ENCODE peak calls at places on chromosomes 2 and 18, in five cellular contexts. O, W, R, S and L are unnamed samples. For H3K4me1, the result is how much of the 10 kb centered on the place peaks cover.

GRCh38 chr18:48902023-48902855 is 48.5 kb downstream of the SMAD7 start:
- DNase-seq in O (peak), S (peak), R (peak), W (peak), L (peak)

GRCh38 chr2:234003972-234004617 is 46.4 kb upstream of the SPP2 start:
- DNase-seq in W (peak), S (peak), O (peak), R (no peak), L (peak)

GRCh38 chr18:54444309-54444914 is 86.7 kb downstream of the C18orf54 start:
- DNase-seq in R (peak), O (peak), S (peak), W (peak), L (peak)

GRCh38 chr18:72283148-72283925 is 260.8 kb downstream of the CBLN2 start:
- DNase-seq in O (no peak), R (no peak), W (no peak), S (no peak), L (no peak)

GRCh38 chr2:22683911-22684310 is 701.1 kb upstream of the KLHL29 start:
- DNase-seq in S (no peak), W (no peak), R (no peak), O (no peak), L (no peak)

GRCh38 chr2:206276169-206276927 is 1.9 kb downstream of the ZDBF2 start:
- DNase-seq in O (peak), W (peak), S (no peak), R (no peak), L (peak)

GRCh38 chr2:237866119-237866621 is 6.7 kb downstream of the RAMP1 start:
- DNase-seq in R (no peak), S (peak), O (peak), W (peak), L (peak)

GRCh38 chr2:131105950-131106801 is 1.0 kb downstream of the PLEKHB2 start:
- DNase-seq in S (peak), R (peak), O (peak), W (peak), L (peak)

GRCh38 chr18:62420513-62421209 is 95.6 kb downstream of the TNFRSF11A start:
- DNase-seq in W (peak), O (peak), R (peak), S (peak), L (peak)

GRCh38 chr2:228417966-228418365 is 236.5 kb upstream of the SPHKAP start:
- DNase-seq in W (peak), S (no peak), O (no peak), R (no peak), L (peak)

GRCh38 chr18:46097853-46098615 is at the start of gene ATP5F1A:
- DNase-seq in R (peak), W (peak), S (peak), O (peak), L (peak)

GRCh38 chr2:147543056-147543455 is 301.8 kb upstream of the ACVR2A start:
- DNase-seq in R (no peak), O (no peak), S (peak), W (peak), L (no peak)

GRCh38 chr18:79578396-79579260 is 101.0 kb upstream of the CTDP1 start:
- DNase-seq in R (no peak), S (no peak), W (peak), O (no peak), L (no peak)

GRCh38 chr2:216546646-216547403 is 48.2 kb downstream of the RPL37A start:
- DNase-seq in W (peak), S (peak), O (no peak), R (no peak), L (peak)

GRCh38 chr18:45352874-45353273 is 262.4 kb upstream of the SLC14A2 start:
- DNase-seq in R (no peak), O (no peak), W (no peak), S (no peak), L (no peak)

GRCh38 chr2:201258666-201258999 is 1.7 kb upstream of the CASP8 start:
- DNase-seq in R (no peak), O (no peak), W (no peak), S (no peak), L (no peak)

GRCh38 chr2:170396799-170397459 is 219.0 kb downstream of the MYO3B start:
- DNase-seq in W (peak), S (peak), R (peak), O (peak), L (peak)

GRCh38 chr2:24421668-24422067 is 61.3 kb upstream of the ITSN2 start:
- DNase-seq in R (peak), W (peak), S (peak), O (peak), L (peak)

GRCh38 chr2:143521404-143521803 is 392.2 kb downstream of the ARHGAP15 start:
- DNase-seq in R (no peak), S (no peak), O (no peak), W (no peak), L (no peak)

GRCh38 chr2:11299439-11299838 is 45.0 kb downstream of the ROCK2 start:
- DNase-seq in O (no peak), R (no peak), S (no peak), W (no peak), L (no peak)

GRCh38 chr2:160408575-160409291 is 84.9 kb downstream of the RBMS1 start:
- DNase-seq in O (peak), R (no peak), S (no peak), W (peak), L (no peak)

GRCh38 chr18:60090170-60090569 is 190.4 kb downstream of the PMAIP1 start:
- DNase-seq in W (no peak), R (no peak), S (no peak), O (no peak), L (no peak)

GRCh38 chr2:120538691-120539420 is 192.9 kb downstream of the INHBB start:
- DNase-seq in S (no peak), W (no peak), R (peak), O (no peak), L (no peak)

GRCh38 chr18:36132756-36133155 is 3.1 kb downstream of the ELP2 start:
- DNase-seq in S (no peak), W (no peak), O (no peak), R (no peak), L (no peak)

GRCh38 chr2:226772389-226773179 is 27.0 kb downstream of the IRS1 start:
- DNase-seq in W (no peak), S (peak), O (peak), R (peak), L (no peak)

GRCh38 chr2:12177052-12177994 is 430.9 kb downstream of the LPIN1 start:
- DNase-seq in O (peak), R (peak), W (peak), S (peak), L (peak)

GRCh38 chr2:19706332-19706731 is 195.5 kb downstream of the TTC32 start:
- DNase-seq in W (peak), O (peak), S (no peak), R (no peak), L (no peak)

GRCh38 chr2:44768438-44769236 is 172.9 kb upstream of the SIX3 start:
- DNase-seq in S (no peak), R (no peak), W (no peak), O (peak), L (no peak)

GRCh38 chr18:74963820-74964446 is 245.0 kb downstream of the PTGR3 start:
- DNase-seq in W (peak), R (peak), O (peak), S (peak), L (peak)

GRCh38 chr18:10378688-10379465 is 75.6 kb upstream of the APCDD1 start:
- DNase-seq in O (peak), S (peak), R (no peak), W (peak), L (peak)

GRCh38 chr2:69177063-69177771 is 164.2 kb downstream of the ANTXR1 start:
- DNase-seq in S (peak), O (peak), R (peak), W (peak), L (peak)

GRCh38 chr2:69171070-69171811 is 158.3 kb downstream of the ANTXR1 start:
- DNase-seq in O (no peak), W (peak), R (peak), S (no peak), L (peak)

GRCh38 chr2:69171829-69172228 is 158.8 kb downstream of the ANTXR1 start:
- DNase-seq in W (no peak), O (no peak), R (no peak), S (no peak), L (no peak)

GRCh38 chr2:69175795-69176715 is 163.1 kb downstream of the ANTXR1 start:
- DNase-seq in O (no peak), S (peak), W (no peak), R (no peak), L (peak)

DNA sequence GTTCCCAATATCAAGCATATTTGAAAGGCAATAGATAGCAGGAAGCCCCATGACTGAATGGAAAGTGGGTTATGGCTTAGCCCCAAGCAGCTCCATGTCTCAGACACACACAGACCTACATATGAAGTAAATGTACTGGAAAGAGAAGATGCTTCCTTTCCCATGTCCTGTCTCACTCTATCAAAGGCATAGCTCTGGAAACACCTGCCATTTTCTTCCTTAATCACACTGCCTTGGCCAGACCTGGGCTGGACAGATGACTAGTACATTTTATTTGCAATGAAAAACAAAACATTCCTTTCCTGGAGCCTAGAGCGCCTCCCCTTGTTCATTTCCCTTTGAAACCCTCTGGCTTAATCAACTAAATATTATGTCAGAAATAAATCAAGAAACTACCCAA is 160.7 kb downstream of the ANTXR1 start:
- DNase-seq in O (peak), S (no peak), W (no peak), R (no peak), L (no peak)
- H3K9ac ChIP-seq in O (no peak), S (no peak), W (no peak), R (no peak), L (no peak)

DNA sequence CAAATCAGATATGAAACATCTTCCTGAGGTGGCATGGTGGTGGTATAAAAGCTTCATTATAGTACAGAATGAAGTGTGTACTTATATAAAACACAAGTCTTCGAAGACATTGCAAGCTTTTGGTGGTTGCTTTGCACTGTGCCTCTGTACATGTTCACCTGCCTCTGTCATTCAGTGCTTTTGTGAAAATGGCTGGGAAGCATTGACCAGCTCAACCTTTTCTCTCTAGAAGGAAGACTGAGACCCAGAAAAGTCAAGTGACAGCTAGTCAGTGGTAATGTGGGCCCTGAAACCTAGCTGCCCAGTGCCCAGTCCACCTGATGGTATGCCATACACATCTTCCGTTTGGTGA is 12.1 kb downstream of the ITGA6 start:
- DNase-seq in R (no peak), W (no peak), S (no peak), O (no peak), L (no peak)
- H3K4me1 ChIP-seq in R (half or more), W (under half), S (under half), O (half or more), L (under half)

GRCh38 chr2:113754160-113754559 is 2.3 kb downstream of the SLC35F5 start:
- DNase-seq in O (no peak), W (no peak), R (no peak), S (no peak), L (no peak)
- H3K4me3 ChIP-seq in O (no peak), W (peak), R (peak), S (no peak), L (peak)

DNA sequence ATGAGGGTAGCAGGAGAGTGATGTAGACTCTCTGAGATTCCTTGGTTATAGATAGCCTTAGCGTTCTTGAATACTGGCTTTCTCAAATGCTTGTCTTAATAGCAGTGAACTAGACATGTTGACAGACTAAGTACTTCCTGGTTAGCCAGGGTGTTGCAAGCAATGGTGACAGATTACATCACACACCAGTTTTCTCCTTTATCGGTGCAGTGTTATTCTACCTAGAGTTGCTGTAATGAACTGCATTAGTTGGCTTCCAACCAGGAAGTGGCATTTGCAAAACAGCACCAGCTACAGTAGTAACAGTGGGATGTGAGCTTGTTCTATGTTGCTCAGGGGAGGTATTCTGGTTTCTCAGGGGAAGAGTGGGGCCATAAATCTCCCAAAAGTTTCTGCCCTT is 582.2 kb upstream of the DDX18 start:
- DNase-seq in W (no peak), O (no peak), S (no peak), R (no peak), L (no peak)
- H3K9ac ChIP-seq in W (no peak), O (no peak), S (no peak), R (no peak), L (no peak)

GRCh38 chr2:8535821-8536685 is 145.8 kb upstream of the ID2 start:
- DNase-seq in R (no peak), W (peak), O (no peak), S (no peak), L (no peak)

GRCh38 chr2:8538531-8538930 is 143.3 kb upstream of the ID2 start:
- DNase-seq in R (no peak), O (no peak), S (no peak), W (no peak), L (no peak)

GRCh38 chr2:8537572-8538155 is 144.2 kb upstream of the ID2 start:
- DNase-seq in S (no peak), O (no peak), W (no peak), R (no peak), L (no peak)

GRCh38 chr2:8535398-8535755 is 146.5 kb upstream of the ID2 start:
- DNase-seq in S (no peak), O (no peak), R (no peak), W (no peak), L (no peak)

GRCh38 chr2:8536686-8537571 is 144.9 kb upstream of the ID2 start:
- DNase-seq in R (no peak), W (peak), S (peak), O (no peak), L (no peak)
- H3K4me1 ChIP-seq in R (under half), W (under half), S (under half), O (under half), L (under half)

GRCh38 chr2:239263231-239263936 is 137.4 kb downstream of the HDAC4 start:
- DNase-seq in W (no peak), S (no peak), R (no peak), O (no peak), L (no peak)
- H3K4me3 ChIP-seq in W (no peak), S (no peak), R (no peak), O (no peak), L (no peak)

DNA sequence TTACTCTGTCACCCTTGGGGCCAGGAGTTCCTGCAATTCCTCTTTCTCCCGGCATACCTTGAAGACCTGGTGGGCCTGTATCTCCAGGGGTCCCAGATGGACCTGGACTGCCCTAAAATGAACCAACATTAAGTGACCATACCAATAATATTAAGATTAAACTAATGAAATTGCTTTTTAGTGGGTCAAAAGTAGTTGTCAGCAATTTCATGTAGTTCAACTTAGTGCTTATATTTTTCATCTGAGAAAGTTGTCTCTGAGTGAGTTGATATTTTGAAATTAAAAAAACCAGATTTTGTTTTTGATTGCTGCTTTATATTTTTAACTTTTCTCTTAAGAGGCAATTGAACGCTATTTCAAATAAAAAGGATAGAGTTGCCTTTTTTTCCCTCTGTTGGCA is 83.1 kb downstream of the COL3A1 start:
- DNase-seq in W (no peak), R (no peak), S (no peak), O (no peak), L (no peak)
- H3K9ac ChIP-seq in W (no peak), R (no peak), S (no peak), O (no peak), L (peak)

GRCh38 chr2:182581196-182581935 is 134.7 kb upstream of the DNAJC10 start:
- DNase-seq in S (no peak), O (no peak), W (no peak), R (no peak), L (peak)
- H3K4me1 ChIP-seq in S (under half), O (under half), W (under half), R (under half), L (under half)

DNA sequence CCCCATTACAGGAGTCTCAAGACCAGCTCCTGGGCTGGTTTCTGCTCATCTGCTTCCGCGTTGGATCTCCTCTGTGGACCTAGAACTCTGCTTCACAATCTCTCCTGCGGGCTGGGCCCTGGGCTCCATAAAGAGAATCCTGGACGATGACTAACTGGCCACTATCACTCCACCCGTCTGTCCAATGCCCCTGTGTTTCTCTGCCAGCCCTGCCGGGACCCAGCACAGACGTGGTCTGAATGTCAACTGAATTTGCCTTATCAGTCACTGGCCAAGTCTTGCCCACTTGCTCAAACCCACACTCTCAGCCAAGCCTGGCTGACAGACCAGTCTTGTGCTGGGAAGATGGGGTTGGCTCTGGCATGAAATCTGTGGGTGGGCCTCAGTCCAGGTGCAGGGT is 17.4 kb downstream of the KIF3C start:
- DNase-seq in O (no peak), S (no peak), W (peak), R (no peak), L (no peak)
- H3K4me3 ChIP-seq in O (no peak), S (no peak), W (no peak), R (no peak), L (no peak)